ENCODE peak calls at places on chromosomes 3 and 15, in seven cellular contexts. E is mesendoderm, A is IMR-90, D is H9, V is mesenchymal stem cell, P is H1, C is trophoblast cell. M is an unnamed sample.

GRCh38 chr3:155604967-155605366 is 139.9 kb downstream of the PLCH1 start:
- DNase-seq in E (no peak), A (no peak), D (no peak), V (no peak), P (no peak), C (no peak), M (peak)

GRCh38 chr3:20197775-20198174 is 11.8 kb upstream of the SGO1 start:
- DNase-seq in E (peak), A (no peak), D (no peak), V (no peak), P (no peak), C (no peak), M (no peak)

GRCh38 chr3:177210744-177211502 is 13.6 kb upstream of the TBL1XR1 start:
- DNase-seq in E (no peak), A (no peak), D (no peak), V (no peak), P (no peak), C (peak), M (no peak)

GRCh38 chr3:76561494-76562242 is 478.2 kb upstream of the ROBO2 start:
- DNase-seq in E (peak), A (peak), D (no peak), V (peak), P (no peak), C (no peak), M (no peak)

GRCh38 chr3:60190073-60190472 is 1061.2 kb downstream of the FHIT start:
- DNase-seq in E (no peak), A (no peak), D (no peak), V (no peak), P (no peak), C (no peak), M (no peak)

GRCh38 chr15:32716216-32716959 is 1.4 kb upstream of the GREM1 start:
- DNase-seq in E (peak), A (no peak), D (no peak), V (no peak), P (no peak), C (no peak), M (no peak)

GRCh38 chr15:91965501-91966180 is 112.1 kb downstream of the SLCO3A1 start:
- DNase-seq in E (no peak), A (peak), D (no peak), V (no peak), P (no peak), C (peak), M (no peak)

GRCh38 chr3:194955546-194955945 is 269.9 kb downstream of the FAM43A start:
- DNase-seq in E (no peak), A (no peak), D (no peak), V (no peak), P (no peak), C (no peak), M (no peak)

GRCh38 chr3:152444029-152444641 is 175.4 kb downstream of the MBNL1 start:
- DNase-seq in E (peak), A (peak), D (no peak), V (peak), P (no peak), C (peak), M (no peak)

GRCh38 chr15:27956285-27956684 is 142.8 kb downstream of the OCA2 start:
- DNase-seq in E (peak), A (no peak), D (no peak), V (no peak), P (no peak), C (no peak), M (no peak)

GRCh38 chr3:185406127-185406620 is 43.2 kb downstream of the MAP3K13 start:
- DNase-seq in E (no peak), A (no peak), D (no peak), V (no peak), P (no peak), C (no peak), M (no peak)

GRCh38 chr3:144294659-144295538 is 323.3 kb downstream of the DIPK2A start:
- DNase-seq in E (no peak), A (no peak), D (no peak), V (no peak), P (no peak), C (peak), M (no peak)

GRCh38 chr3:186035277-186035676 is 73.6 kb downstream of the ETV5 start:
- DNase-seq in E (no peak), A (peak), D (no peak), V (no peak), P (no peak), C (peak), M (no peak)

GRCh38 chr15:75531041-75531450 is 48.1 kb downstream of the PTPN9 start:
- DNase-seq in E (peak), A (peak), D (no peak), V (peak), P (no peak), C (no peak), M (no peak)

GRCh38 chr3:52313774-52314188 is 2.3 kb upstream of the DNAH1 start:
- DNase-seq in E (no peak), A (peak), D (no peak), V (peak), P (no peak), C (peak), M (no peak)

GRCh38 chr15:43127752-43128151 is 5.6 kb upstream of the TMEM62 start:
- DNase-seq in E (no peak), A (no peak), D (no peak), V (no peak), P (no peak), C (no peak), M (no peak)

GRCh38 chr3:24951186-24951585 is 456.5 kb upstream of the THRB start:
- DNase-seq in E (no peak), A (no peak), D (no peak), V (no peak), P (no peak), C (no peak), M (no peak)

GRCh38 chr3:187267306-187267705 is 24.2 kb downstream of the MASP1 start:
- DNase-seq in E (no peak), A (no peak), D (no peak), V (peak), P (no peak), C (peak), M (no peak)

GRCh38 chr3:177646749-177647148 is 449.5 kb upstream of the TBL1XR1 start:
- DNase-seq in E (no peak), A (no peak), D (no peak), V (no peak), P (no peak), C (no peak), M (no peak)

GRCh38 chr15:41559489-41560177 is 621 bp downstream of the TYRO3 start:
- DNase-seq in E (peak), A (no peak), D (peak), V (peak), P (peak), C (no peak), M (peak)

GRCh38 chr3:14600856-14601610 is 50.5 kb upstream of the CCDC174 start:
- DNase-seq in E (no peak), A (no peak), D (no peak), V (no peak), P (no peak), C (no peak), M (no peak)

GRCh38 chr3:27667751-27668150 is 54.4 kb downstream of the EOMES start:
- DNase-seq in E (no peak), A (no peak), D (no peak), V (no peak), P (peak), C (no peak), M (no peak)
- H2AK5ac ChIP-seq in E (no peak), A (no peak), D (no peak), V (no peak), P (no peak), C (no peak), M (no peak)

GRCh38 chr3:89787995-89788394 is 680.6 kb downstream of the EPHA3 start:
- DNase-seq in E (no peak), A (no peak), D (no peak), V (no peak), P (no peak), C (no peak), M (no peak)

GRCh38 chr3:89787485-89787884 is 680.1 kb downstream of the EPHA3 start:
- DNase-seq in E (no peak), A (no peak), D (no peak), V (no peak), P (no peak), C (no peak), M (no peak)
- H3K18ac ChIP-seq in E (no peak), A (no peak), D (no peak), V (no peak), P (no peak), C (no peak), M (no peak)

GRCh38 chr15:57217716-57218598 is 158.3 kb upstream of the CGNL1 start:
- DNase-seq in E (no peak), A (no peak), D (no peak), V (peak), P (no peak), C (no peak), M (peak)

GRCh38 chr15:57223345-57223744 is 153.0 kb upstream of the CGNL1 start:
- DNase-seq in E (no peak), A (no peak), D (no peak), V (no peak), P (no peak), C (no peak), M (no peak)

GRCh38 chr15:57223887-57224286 is 152.4 kb upstream of the CGNL1 start:
- DNase-seq in E (no peak), A (no peak), D (no peak), V (no peak), P (no peak), C (no peak), M (no peak)

GRCh38 chr15:57218826-57219576 is 157.3 kb upstream of the CGNL1 start:
- DNase-seq in E (peak), A (peak), D (peak), V (peak), P (no peak), C (no peak), M (peak)

GRCh38 chr15:57220220-57220619 is 156.1 kb upstream of the CGNL1 start:
- DNase-seq in E (no peak), A (peak), D (no peak), V (peak), P (no peak), C (no peak), M (no peak)
- H3K23ac ChIP-seq in E (no peak), A (peak), D (no peak), V (no peak), P (no peak), C (no peak), M (no peak)

DNA sequence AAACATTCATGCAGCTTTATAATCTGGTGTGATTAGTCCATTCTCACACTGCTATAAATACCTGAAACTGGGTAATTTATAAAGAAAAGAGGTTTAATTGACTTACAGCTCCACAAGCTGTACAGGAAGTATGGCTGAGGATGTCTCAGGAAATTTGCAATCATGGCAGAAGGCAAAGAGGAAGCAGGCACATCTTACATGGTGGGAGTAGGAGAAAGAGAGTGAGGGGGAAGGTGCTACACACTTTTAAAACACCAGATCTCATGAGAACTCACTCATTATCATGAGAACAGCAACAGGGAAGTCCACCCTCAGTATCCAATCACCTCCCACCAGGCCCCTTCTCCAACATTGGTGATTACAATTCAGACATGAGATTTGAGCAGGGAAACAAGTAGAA is 24.0 kb upstream of the ACP3 start:
- DNase-seq in E (no peak), A (no peak), D (no peak), V (no peak), P (no peak), C (no peak), M (no peak)
- H2AK5ac ChIP-seq in E (no peak), A (no peak), D (no peak), V (no peak), P (no peak), C (no peak), M (no peak)

DNA sequence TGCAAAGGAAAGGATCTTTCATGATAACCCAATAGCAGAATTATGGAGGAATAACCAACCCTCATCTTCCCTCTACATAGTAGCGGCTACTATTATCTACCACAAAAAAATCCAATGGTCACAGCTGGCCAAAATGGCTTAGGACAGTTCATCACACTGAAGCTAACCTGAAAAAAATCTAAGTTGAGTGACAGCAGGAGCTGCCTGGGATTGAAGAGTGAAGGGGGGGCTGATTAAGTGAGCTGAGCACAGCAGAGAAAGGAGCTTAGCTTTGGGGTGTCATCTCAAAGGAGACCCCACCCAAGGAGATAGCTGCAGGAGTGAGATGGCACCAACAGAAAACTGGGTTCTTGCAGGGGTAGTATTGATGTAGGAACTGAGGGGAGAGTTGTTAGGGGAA is 33.6 kb downstream of the CCNL1 start:
- DNase-seq in E (no peak), A (no peak), D (no peak), V (no peak), P (no peak), C (no peak), M (no peak)
- H3K18ac ChIP-seq in E (no peak), A (no peak), D (no peak), V (no peak), P (no peak), C (no peak), M (no peak)

GRCh38 chr15:95596487-95596886 is 734.0 kb upstream of the NR2F2 start:
- DNase-seq in E (peak), A (no peak), D (peak), V (no peak), P (peak), C (no peak), M (peak)
- H3K23ac ChIP-seq in E (no peak), A (no peak), D (no peak), V (no peak), P (no peak), C (no peak), M (no peak)

GRCh38 chr3:47857151-47857550 is 54.2 kb downstream of the DHX30 start:
- DNase-seq in E (no peak), A (no peak), D (no peak), V (no peak), P (no peak), C (no peak), M (no peak)
- H2AK5ac ChIP-seq in E (no peak), A (no peak), D (no peak), V (no peak), P (no peak), C (no peak), M (no peak)

DNA sequence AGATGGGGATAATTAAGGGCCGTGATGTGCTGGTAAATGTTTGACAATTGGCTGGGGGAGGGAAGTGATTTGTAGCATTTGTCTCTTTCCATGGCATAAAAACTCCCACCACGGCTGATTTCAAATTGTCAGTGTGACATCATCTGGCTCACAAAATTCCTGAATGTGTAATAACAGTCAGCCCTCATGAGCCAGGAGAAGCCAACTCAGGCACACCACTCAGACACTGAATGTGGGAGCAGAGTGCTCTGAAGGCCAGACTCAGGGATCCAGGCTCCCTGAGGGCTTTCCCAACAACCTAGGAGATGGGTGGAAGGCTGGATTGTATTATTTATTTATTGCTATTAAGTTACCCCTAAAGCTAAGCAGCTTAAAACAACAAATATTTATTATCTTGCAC is 6.3 kb upstream of the CPEB1 start:
- DNase-seq in E (no peak), A (no peak), D (no peak), V (no peak), P (no peak), C (peak), M (no peak)
- H3K18ac ChIP-seq in E (no peak), A (no peak), D (no peak), V (no peak), P (no peak), C (no peak), M (no peak)

GRCh38 chr3:131972091-131972490 is 62.7 kb downstream of the CPNE4 start:
- DNase-seq in E (no peak), A (no peak), D (no peak), V (no peak), P (no peak), C (no peak), M (no peak)
- H3K23ac ChIP-seq in E (no peak), A (no peak), D (no peak), V (no peak), P (no peak), C (no peak), M (no peak)

DNA sequence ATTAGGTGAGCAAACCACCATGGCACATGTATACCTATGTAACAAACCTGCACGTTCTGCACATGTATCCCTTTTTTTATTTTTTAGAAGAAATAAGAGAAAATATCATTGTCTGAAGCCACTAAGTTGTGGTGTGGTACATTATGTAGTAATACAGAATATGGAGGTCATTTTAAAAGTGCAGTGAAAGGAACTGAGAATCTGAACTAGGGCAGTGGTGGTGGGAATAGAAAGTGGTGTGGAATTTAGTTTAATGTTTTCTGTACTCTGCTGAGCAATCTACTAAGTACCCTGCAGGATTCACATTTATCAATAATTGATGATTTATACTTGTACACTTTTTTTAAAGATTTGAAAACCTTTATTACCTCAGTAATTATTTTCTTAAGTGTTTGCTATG is 283.5 kb downstream of the CHL1 start:
- DNase-seq in E (no peak), A (no peak), D (no peak), V (no peak), P (no peak), C (no peak), M (no peak)
- H2AK5ac ChIP-seq in E (no peak), A (no peak), D (no peak), V (no peak), P (no peak), C (no peak), M (no peak)